ENCODE peak calls at places on chromosome 15, in five cellular contexts. G is NCI-H446; Y is progenitor cell of endocrine pancreas; Q is NAMALWA; L is CD8-positive, alpha-beta T cell. D is an unnamed sample.

GRCh38 chr15:68272797-68273271 is 4.7 kb upstream of the FEM1B start:
- DNase-seq in Y (no peak), G (no peak), Q (no peak), L (no peak), D (no peak)

GRCh38 chr15:33126559-33127290 is 67.8 kb downstream of the FMN1 start:
- DNase-seq in G (no peak), L (peak; percentile 66), Y (no peak), Q (peak; percentile 55), D (peak; percentile 58)

GRCh38 chr15:85623648-85624047 is 171.1 kb downstream of the KLHL25 start:
- DNase-seq in Q (no peak), L (no peak), Y (no peak), G (no peak), D (no peak)

GRCh38 chr15:63573533-63573932 is 23.7 kb upstream of the FBXL22 start:
- DNase-seq in Q (no peak), L (no peak), Y (no peak), G (no peak), D (no peak)

GRCh38 chr15:75215107-75216004 is 13.7 kb downstream of the C15orf39 start:
- DNase-seq in Y (no peak), G (no peak), Q (no peak), L (no peak), D (no peak)

GRCh38 chr15:27232876-27233275 is 261.9 kb downstream of the GABRG3 start:
- DNase-seq in Q (no peak), L (no peak), Y (no peak), G (no peak), D (no peak)

GRCh38 chr15:22960126-22960525 is 20.0 kb downstream of the CYFIP1 start:
- DNase-seq in L (no peak), Y (no peak), G (no peak), Q (no peak), D (no peak)

GRCh38 chr15:85030301-85031049 is 48.8 kb downstream of the PDE8A start:
- DNase-seq in Y (no peak), G (no peak), Q (no peak), L (no peak), D (no peak)

GRCh38 chr15:78605201-78605600 is 15.6 kb downstream of the CHRNA3 start:
- DNase-seq in L (no peak), Q (no peak), Y (no peak), G (no peak), D (no peak)

GRCh38 chr15:74793135-74794028 is 11.5 kb downstream of the CSK start:
- DNase-seq in L (peak; percentile 65), Y (no peak), Q (peak; percentile 71), G (no peak), D (no peak)

GRCh38 chr15:84669726-84670125 is 11.7 kb upstream of the NMB start:
- DNase-seq in Y (no peak), L (no peak), G (no peak), Q (no peak), D (no peak)

GRCh38 chr15:94526071-94526689 is 294.8 kb downstream of the MCTP2 start:
- DNase-seq in Q (peak; percentile 43), Y (no peak), G (no peak), L (no peak), D (no peak)

GRCh38 chr15:73225358-73226015 is 143.3 kb downstream of the HCN4 start:
- DNase-seq in Y (no peak), G (no peak), L (no peak), Q (no peak), D (no peak)

GRCh38 chr15:100209204-100209603 is 132.6 kb downstream of the ADAMTS17 start:
- DNase-seq in G (no peak), Y (no peak), L (no peak), Q (no peak), D (no peak)

GRCh38 chr15:41936649-41937567 is 35.4 kb downstream of the EHD4 start:
- DNase-seq in Q (no peak), Y (no peak), G (no peak), L (peak; percentile 59), D (no peak)

GRCh38 chr15:40684381-40684780 is 10.6 kb upstream of the RAD51 start:
- DNase-seq in L (no peak), Q (no peak), G (no peak), Y (no peak), D (no peak)

GRCh38 chr15:38252481-38253311 is at the start of gene SPRED1:
- DNase-seq in Q (peak; percentile 33), L (no peak), Y (peak; percentile 54), G (peak; percentile 28), D (no peak)

GRCh38 chr15:100334456-100334855 is 7.3 kb downstream of the ADAMTS17 start:
- DNase-seq in L (no peak), G (no peak), Y (no peak), Q (no peak), D (no peak)

GRCh38 chr15:37019479-37020433 is 80.6 kb downstream of the MEIS2 start:
- DNase-seq in Y (no peak), G (no peak), Q (no peak), L (no peak), D (no peak)

GRCh38 chr15:85485956-85486567 is 105.7 kb downstream of the AKAP13 start:
- DNase-seq in Q (peak; percentile 92), L (peak; percentile 43), Y (peak; percentile 37), G (peak; percentile 59), D (no peak)

GRCh38 chr15:26757156-26757555 is 15.7 kb downstream of the GABRB3 start:
- DNase-seq in Y (no peak), G (no peak), Q (no peak), L (no peak), D (no peak)

GRCh38 chr15:42020713-42021273 is at the start of gene PLA2G4E:
- DNase-seq in Y (no peak), G (no peak), Q (no peak), L (no peak), D (no peak)

GRCh38 chr15:64090527-64090926 is 3.1 kb downstream of the CIAO2A start:
- DNase-seq in Q (peak; percentile 53), G (no peak), L (no peak), Y (no peak), D (no peak)

GRCh38 chr15:40340740-40341400 is at the start of gene CCDC9B:
- DNase-seq in L (no peak), Q (no peak), Y (no peak), G (peak; percentile 43), D (peak; percentile 70)

GRCh38 chr15:34861216-34861615 is 65.9 kb upstream of the ACTC1 start:
- DNase-seq in Q (no peak), L (no peak), Y (no peak), G (no peak), D (no peak)